ENCODE peak calls at places on chromosomes 12 and 14, in six cellular contexts. W is OCI-LY7, I is tibial artery, F is body of pancreas, Y is GM23338, S is mesendoderm. H is an unnamed sample.

GRCh38 chr12:52606581-52607241 is 5.4 kb upstream of the KRT72 start:
- DNase-seq in F (no peak), S (no peak), Y (no peak), I (no peak), W (no peak), H (no peak)

GRCh38 chr14:68292467-68293334 is 473.1 kb downstream of the RAD51B start:
- DNase-seq in I (no peak), S (peak; percentile 14), F (no peak), Y (no peak), W (no peak), H (no peak)

GRCh38 chr12:98532687-98533304 is 17.4 kb downstream of the TMPO start:
- DNase-seq in W (peak; percentile 63), F (no peak), Y (peak; percentile 85), I (no peak), S (peak; percentile 83), H (no peak)

GRCh38 chr12:15679146-15679545 is 110.0 kb downstream of the EPS8 start:
- DNase-seq in Y (no peak), S (no peak), F (no peak), I (no peak), W (no peak), H (no peak)

GRCh38 chr12:80056845-80057244 is 42.5 kb upstream of the OTOGL start:
- DNase-seq in I (peak; percentile 26), W (no peak), F (peak; percentile 81), Y (no peak), S (no peak), H (no peak)

GRCh38 chr12:97573901-97574300 is 111.3 kb downstream of the RMST start:
- DNase-seq in I (no peak), S (no peak), Y (no peak), W (no peak), F (no peak), H (no peak)

GRCh38 chr14:77584809-77585208 is 31.6 kb downstream of the SPTLC2 start:
- DNase-seq in Y (no peak), S (no peak), I (no peak), F (no peak), W (no peak), H (no peak)

GRCh38 chr14:99260652-99261551 is 11.1 kb downstream of the BCL11B start:
- DNase-seq in S (no peak), Y (no peak), I (no peak), W (peak; percentile 4), F (no peak), H (no peak)

GRCh38 chr14:24187538-24187915 is 1.1 kb downstream of the IPO4 start:
- DNase-seq in S (no peak), I (no peak), W (no peak), F (no peak), Y (no peak), H (peak; percentile 34)

DNA sequence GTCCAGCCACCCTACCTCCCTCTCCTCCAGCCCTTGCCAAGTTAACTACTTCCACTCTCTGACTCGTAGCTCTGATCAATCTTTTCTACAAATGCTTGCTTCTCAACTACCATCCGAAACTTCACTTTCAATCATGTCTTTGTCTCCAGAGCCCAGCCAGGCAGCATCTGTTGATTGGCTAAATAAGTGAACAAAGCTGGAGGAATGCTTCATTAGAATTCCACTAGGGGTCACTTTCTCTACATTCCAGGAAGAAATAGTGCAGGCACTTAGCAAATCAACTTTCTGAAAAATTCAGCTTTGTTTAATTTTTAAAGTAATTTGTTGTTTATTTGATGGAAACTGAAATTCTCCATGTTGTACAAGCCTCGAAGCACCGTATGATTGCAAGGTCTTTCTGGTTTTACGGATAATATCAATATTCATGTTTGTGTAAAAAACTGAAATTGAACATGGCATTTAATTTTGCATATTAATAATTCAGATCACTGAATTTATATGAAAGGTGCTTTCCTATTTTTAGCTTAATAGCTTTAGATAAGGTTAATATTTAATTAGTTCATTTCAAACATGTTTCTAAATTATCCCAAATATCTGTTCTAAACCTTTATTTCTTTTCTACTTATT is 32.4 kb upstream of the HELB start:
- DNase-seq in S (peak; percentile 84), I (no peak), W (peak; percentile 62), Y (peak; percentile 89), F (peak; percentile 10), H (no peak)
- H3K4me1 ChIP-seq in S (peaks cover 2% of the 10 kb centered on the region), I (no peaks in the 10 kb centered on the region), W (peaks cover 32% of the 10 kb centered on the region), Y (no peaks in the 10 kb centered on the region), F (no peaks in the 10 kb centered on the region), H (no peaks in the 10 kb centered on the region)

DNA sequence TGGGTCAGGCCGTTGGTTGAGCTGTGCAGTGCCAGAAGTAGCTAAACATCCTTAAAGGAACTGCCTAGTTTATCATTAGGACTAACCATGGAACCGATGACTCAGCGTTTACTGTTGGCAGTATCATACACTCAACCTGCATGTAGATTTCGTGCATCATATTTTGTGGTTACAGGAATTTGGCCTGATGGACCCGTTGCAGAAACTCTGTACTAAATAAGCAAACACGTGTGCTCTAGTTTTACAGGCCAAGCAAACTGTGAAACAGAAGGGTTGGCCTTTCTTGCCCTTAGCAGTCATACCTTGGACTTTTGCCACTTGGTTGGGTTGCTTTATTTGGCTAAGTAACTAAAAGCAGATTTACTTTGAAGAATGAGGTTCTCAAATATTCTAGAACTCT is 35.6 kb downstream of the DGLUCY start:
- DNase-seq in Y (no peak), F (peak; percentile 53), W (no peak), S (no peak), I (peak; percentile 75), H (no peak)
- H3K4me1 ChIP-seq in Y (no peaks in the 10 kb centered on the region), F (peaks cover 20% of the 10 kb centered on the region), W (no peaks in the 10 kb centered on the region), S (no peaks in the 10 kb centered on the region), I (peaks cover 21% of the 10 kb centered on the region), H (peaks cover 23% of the 10 kb centered on the region)

GRCh38 chr12:26937863-26938659 is at the start of the genes FGFR1OP2 and INTS13:
- DNase-seq in I (peak; percentile 99), S (peak; percentile 99), Y (peak; percentile 99), F (peak; percentile 99), W (peak; percentile 98), H (peak; percentile 100)
- H3K4me1 ChIP-seq in I (peaks cover 23% of the 10 kb centered on the region), S (no peaks in the 10 kb centered on the region), Y (peaks cover 27% of the 10 kb centered on the region), F (peaks cover 50% of the 10 kb centered on the region), W (peaks cover 47% of the 10 kb centered on the region), H (peaks cover 53% of the 10 kb centered on the region)

DNA sequence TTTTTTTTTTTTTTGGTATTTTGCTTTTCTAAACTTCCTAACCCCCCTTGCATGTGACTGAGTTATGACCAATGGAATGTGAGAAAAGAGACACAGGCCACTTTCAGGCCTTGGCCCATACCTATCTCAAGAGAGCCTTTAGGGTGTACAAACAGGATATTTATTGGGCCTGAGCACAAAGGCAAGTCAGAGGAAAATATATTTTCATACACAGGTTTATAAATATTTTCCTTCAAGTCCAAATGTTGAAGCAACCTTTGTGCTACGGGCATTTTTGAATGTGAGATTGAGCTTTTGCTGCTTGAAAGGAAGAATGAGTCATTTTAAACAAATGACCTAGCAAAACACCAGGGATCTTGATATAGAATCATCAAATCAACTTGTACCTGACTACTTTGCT is 228.6 kb upstream of the E2F7 start:
- DNase-seq in Y (no peak), F (no peak), W (no peak), S (no peak), I (no peak), H (no peak)
- H3K4me1 ChIP-seq in Y (no peaks in the 10 kb centered on the region), F (no peaks in the 10 kb centered on the region), W (no peaks in the 10 kb centered on the region), S (no peaks in the 10 kb centered on the region), I (no peaks in the 10 kb centered on the region), H (no peaks in the 10 kb centered on the region)

DNA sequence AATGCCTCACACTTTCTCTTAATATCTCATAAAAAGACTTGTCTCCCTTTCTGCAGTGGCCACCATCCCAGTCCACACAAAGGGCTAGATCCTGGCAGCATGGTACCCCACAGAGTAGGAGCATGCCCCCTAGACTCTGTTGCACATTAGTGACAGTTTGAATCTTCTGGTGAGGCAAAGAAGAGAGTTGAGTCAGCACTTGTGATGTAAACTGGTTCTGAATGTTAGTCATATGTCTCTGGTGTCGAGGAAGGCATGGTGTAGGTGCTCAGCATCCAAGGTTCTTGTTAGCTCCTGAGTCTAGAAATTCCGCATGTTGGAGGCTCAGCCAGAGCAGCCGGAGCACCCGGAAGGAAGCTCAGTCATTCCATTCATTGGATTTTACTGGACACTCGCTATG is 9.8 kb downstream of the TTC9 start:
- DNase-seq in W (no peak), F (no peak), Y (no peak), S (no peak), I (no peak), H (no peak)
- H3K4me1 ChIP-seq in W (peaks cover 69% of the 10 kb centered on the region), F (no peaks in the 10 kb centered on the region), Y (peaks cover 70% of the 10 kb centered on the region), S (peaks cover 24% of the 10 kb centered on the region), I (no peaks in the 10 kb centered on the region), H (no peaks in the 10 kb centered on the region)

GRCh38 chr14:35339761-35340406 is 47.7 kb downstream of the PSMA6 start:
- DNase-seq in Y (no peak), F (no peak), W (peak; percentile 58), S (no peak), I (no peak), H (peak; percentile 66)

GRCh38 chr14:35337557-35338255 is 45.5 kb downstream of the PSMA6 start:
- DNase-seq in I (no peak), S (peak; percentile 90), F (no peak), Y (peak; percentile 65), W (no peak), H (no peak)

GRCh38 chr14:35337074-35337556 is 44.9 kb downstream of the PSMA6 start:
- DNase-seq in S (no peak), W (no peak), F (no peak), Y (no peak), I (no peak), H (no peak)

GRCh38 chr14:35340616-35341453 is 48.7 kb downstream of the PSMA6 start:
- DNase-seq in W (no peak), Y (no peak), S (no peak), I (no peak), F (no peak), H (peak; percentile 50)

DNA sequence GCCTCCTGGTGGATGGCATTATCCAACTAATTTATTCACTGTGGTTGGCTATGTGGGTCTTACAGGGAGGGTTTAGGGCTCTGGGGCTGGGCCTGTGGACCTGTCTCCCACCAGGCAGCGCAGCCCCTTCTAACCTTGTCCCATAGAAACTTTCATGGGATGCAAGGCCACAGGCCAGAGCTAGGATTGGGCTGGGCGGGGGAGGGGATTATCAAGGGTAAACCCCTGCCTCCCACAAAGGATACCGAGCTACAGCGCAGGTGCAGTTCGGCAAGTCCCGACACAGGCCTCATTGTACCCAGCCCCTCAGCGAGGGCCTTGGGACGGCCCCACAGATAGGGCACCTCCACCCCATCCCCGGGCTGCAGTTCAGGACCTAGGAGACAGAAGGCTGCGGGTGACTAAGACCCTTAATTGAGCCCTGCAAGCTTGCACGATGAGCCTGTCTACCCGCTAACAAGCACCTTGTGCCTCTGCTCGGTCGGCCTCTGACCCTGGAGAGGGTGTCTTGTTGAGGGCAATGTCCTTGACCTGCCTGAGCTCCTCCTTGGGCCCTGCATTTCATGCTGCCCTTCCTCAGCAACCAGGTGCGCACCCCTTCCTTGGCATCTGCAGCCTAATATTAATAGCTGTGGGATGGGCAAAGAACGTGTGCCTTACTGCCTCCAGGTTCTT is 46.7 kb downstream of the PSMA6 start:
- DNase-seq in Y (no peak), W (no peak), F (no peak), I (no peak), S (no peak), H (no peak)
- H3K4me1 ChIP-seq in Y (peaks cover 16% of the 10 kb centered on the region), W (peaks cover 12% of the 10 kb centered on the region), F (peaks cover 68% of the 10 kb centered on the region), I (peaks cover 77% of the 10 kb centered on the region), S (peaks cover 12% of the 10 kb centered on the region), H (peaks cover 53% of the 10 kb centered on the region)

GRCh38 chr12:76544601-76545261 is 14.8 kb downstream of the OSBPL8 start:
- DNase-seq in S (no peak), W (no peak), Y (no peak), F (no peak), I (no peak), H (no peak)
- H3K4me1 ChIP-seq in S (peaks cover 1% of the 10 kb centered on the region), W (no peaks in the 10 kb centered on the region), Y (peaks cover 73% of the 10 kb centered on the region), F (peaks cover 37% of the 10 kb centered on the region), I (no peaks in the 10 kb centered on the region), H (peaks cover 59% of the 10 kb centered on the region)

GRCh38 chr12:94169966-94170689 is 21.8 kb downstream of the PLXNC1 start:
- DNase-seq in F (no peak), I (no peak), Y (no peak), S (no peak), W (no peak), H (no peak)
- H3K4me1 ChIP-seq in F (no peaks in the 10 kb centered on the region), I (no peaks in the 10 kb centered on the region), Y (peaks cover 25% of the 10 kb centered on the region), S (no peaks in the 10 kb centered on the region), W (peaks cover 28% of the 10 kb centered on the region), H (no peaks in the 10 kb centered on the region)